ENCODE peak calls at places on chromosomes 1 and 21, in nine cellular contexts. E is NCI-H510A treated with DMSO at 0.1 percent for 48 hours; Q is NCI-H2029; G is myocyte; W is right cardiac atrium; L is cardiac fibroblast; Z is activated naive CD8-positive, alpha-beta T cell treated with anti-CD3 and anti-CD28 coated beads for 36 hours; U is stomach; J is stimulated activated CD4-positive, alpha-beta T cell treated with anti-CD3 and anti-CD28 coated beads, Interleukin-2, amount 100 ng/mL, for 48 hours. I is an unnamed sample.
A peak's percentile ranks its signal among the peaks of the same experiment; 100 is the strongest.

GRCh38 chr1:157992031-157992568 is 1.3 kb upstream of the KIRREL1 start:
- DNase-seq in E (peak; percentile 51), Q (peak; percentile 39), G (peak; percentile 77), W (peak; percentile 89), L (peak; percentile 77), Z (peak; percentile 39), U (peak; percentile 58), J (peak; percentile 47), I (peak; percentile 20)

GRCh38 chr1:178037510-178038253 is 56.2 kb upstream of the RASAL2 start:
- DNase-seq in E (no peak), Q (no peak), G (peak; percentile 72), W (peak; percentile 97), L (peak; percentile 77), Z (no peak), U (peak; percentile 90), J (no peak), I (no peak)

GRCh38 chr1:184574588-184574987 is 180.1 kb downstream of the EDEM3 start:
- DNase-seq in E (no peak), Q (no peak), G (peak; percentile 58), W (peak; percentile 50), L (no peak), Z (no peak), U (no peak), J (no peak), I (no peak)

GRCh38 chr1:170309389-170310013 is 163.7 kb downstream of the NTMT2 start:
- DNase-seq in E (peak; percentile 3), Q (no peak), G (peak; percentile 54), W (peak; percentile 39), L (peak; percentile 92), Z (no peak), U (no peak), J (no peak), I (no peak)

GRCh38 chr1:11595287-11595686 is 58.9 kb downstream of the FBXO2 start:
- DNase-seq in E (no peak), Q (no peak), G (no peak), W (no peak), L (no peak), Z (no peak), U (no peak), J (no peak), I (no peak)

GRCh38 chr1:113429461-113430153 is 39.3 kb downstream of the MAGI3 start:
- DNase-seq in E (no peak), Q (no peak), G (no peak), W (peak; percentile 52), L (peak; percentile 26), Z (no peak), U (peak; percentile 63), J (no peak), I (no peak)

GRCh38 chr1:165075725-165076370 is 280.7 kb downstream of the LMX1A start:
- DNase-seq in E (no peak), Q (peak; percentile 23), G (peak; percentile 31), W (no peak), L (peak; percentile 39), Z (no peak), U (no peak), J (no peak), I (no peak)

GRCh38 chr1:14443164-14443787 is 155.2 kb upstream of the KAZN start:
- DNase-seq in E (no peak), Q (no peak), G (no peak), W (no peak), L (no peak), Z (no peak), U (no peak), J (no peak), I (no peak)

GRCh38 chr1:47534417-47534816 is 96.6 kb downstream of the FOXD2 start:
- DNase-seq in E (no peak), Q (no peak), G (no peak), W (no peak), L (peak; percentile 21), Z (no peak), U (no peak), J (no peak), I (no peak)

GRCh38 chr1:201659576-201659975 is 120.6 kb downstream of the NAV1 start:
- DNase-seq in E (no peak), Q (no peak), G (no peak), W (no peak), L (no peak), Z (no peak), U (no peak), J (no peak), I (no peak)

GRCh38 chr1:26290416-26291261 is 10.8 kb downstream of the SH3BGRL3 start:
- DNase-seq in E (no peak), Q (no peak), G (peak; percentile 2), W (peak; percentile 73), L (no peak), Z (no peak), U (no peak), J (no peak), I (peak; percentile 34)

GRCh38 chr1:36008546-36009197 is 75.2 kb upstream of the TEKT2 start:
- DNase-seq in E (no peak), Q (no peak), G (peak; percentile 4), W (no peak), L (peak; percentile 92), Z (no peak), U (no peak), J (no peak), I (no peak)

GRCh38 chr1:2611621-2612437 is 21.0 kb downstream of the MMEL1 start:
- DNase-seq in E (no peak), Q (no peak), G (peak; percentile 65), W (peak; percentile 33), L (no peak), Z (no peak), U (no peak), J (no peak), I (no peak)

GRCh38 chr1:53468374-53468773 is 9.2 kb downstream of the DMRTB1 start:
- DNase-seq in E (no peak), Q (no peak), G (no peak), W (no peak), L (no peak), Z (no peak), U (peak; percentile 3), J (no peak), I (no peak)

GRCh38 chr1:10494754-10495474 is 20.2 kb downstream of the PEX14 start:
- DNase-seq in E (peak; percentile 99), Q (peak; percentile 58), G (peak; percentile 72), W (peak; percentile 81), L (peak; percentile 65), Z (peak; percentile 75), U (peak; percentile 84), J (peak; percentile 85), I (peak; percentile 70)

GRCh38 chr1:174114788-174115448 is 44.4 kb upstream of the RABGAP1L start:
- DNase-seq in E (peak; percentile 43), Q (peak; percentile 13), G (peak; percentile 76), W (no peak), L (peak; percentile 79), Z (peak; percentile 4), U (no peak), J (peak; percentile 31), I (peak; percentile 19)

GRCh38 chr1:64117492-64117891 is 85.9 kb upstream of the UBE2U start:
- DNase-seq in E (no peak), Q (no peak), G (no peak), W (no peak), L (no peak), Z (no peak), U (no peak), J (no peak), I (no peak)

GRCh38 chr21:46001821-46002681 is 20.5 kb downstream of the COL6A1 start:
- DNase-seq in E (no peak), Q (no peak), G (no peak), W (peak; percentile 61), L (no peak), Z (no peak), U (peak; percentile 23), J (no peak), I (no peak)

GRCh38 chr1:203378529-203379271 is 27.8 kb upstream of the FMOD start:
- DNase-seq in E (no peak), Q (no peak), G (peak; percentile 30), W (no peak), L (peak; percentile 50), Z (no peak), U (no peak), J (no peak), I (no peak)

GRCh38 chr1:193771596-193771995 is 585.2 kb upstream of the B3GALT2 start:
- DNase-seq in E (no peak), Q (no peak), G (no peak), W (no peak), L (no peak), Z (no peak), U (no peak), J (no peak), I (no peak)

GRCh38 chr1:23478896-23479790 is 4.8 kb downstream of the ASAP3 start:
- DNase-seq in E (peak; percentile 18), Q (peak; percentile 72), G (peak; percentile 91), W (peak; percentile 92), L (peak; percentile 73), Z (no peak), U (peak; percentile 86), J (no peak), I (no peak)

GRCh38 chr1:26434161-26434752 is 2.1 kb downstream of the DHDDS start:
- DNase-seq in E (no peak), Q (no peak), G (no peak), W (no peak), L (no peak), Z (no peak), U (no peak), J (no peak), I (no peak)

GRCh38 chr1:31423418-31423947 is 10.5 kb downstream of the SERINC2 start:
- DNase-seq in E (peak; percentile 8), Q (no peak), G (no peak), W (no peak), L (no peak), Z (no peak), U (no peak), J (no peak), I (peak; percentile 78)

GRCh38 chr1:109181807-109182163 is 31.9 kb upstream of the SARS1 start:
- DNase-seq in E (no peak), Q (no peak), G (no peak), W (no peak), L (no peak), Z (no peak), U (no peak), J (no peak), I (no peak)

GRCh38 chr1:234913771-234914170 is 214.9 kb downstream of the TOMM20 start:
- DNase-seq in E (no peak), Q (no peak), G (no peak), W (no peak), L (no peak), Z (no peak), U (peak; percentile 23), J (no peak), I (no peak)

GRCh38 chr1:206985162-206985749 is 15.0 kb upstream of the FCAMR start:
- DNase-seq in E (no peak), Q (no peak), G (no peak), W (no peak), L (no peak), Z (no peak), U (no peak), J (no peak), I (no peak)

GRCh38 chr1:29532285-29532684 is 296.0 kb downstream of the PTPRU start:
- DNase-seq in E (no peak), Q (no peak), G (no peak), W (no peak), L (no peak), Z (no peak), U (peak; percentile 13), J (no peak), I (no peak)

GRCh38 chr1:66119148-66119547 is 326.5 kb downstream of the PDE4B start:
- DNase-seq in E (peak; percentile 23), Q (no peak), G (no peak), W (no peak), L (no peak), Z (no peak), U (no peak), J (no peak), I (no peak)

GRCh38 chr21:14120091-14120734 is 90.5 kb downstream of the LIPI start:
- DNase-seq in E (peak; percentile 30), Q (no peak), G (peak; percentile 9), W (peak; percentile 54), L (peak; percentile 37), Z (peak; percentile 28), U (peak; percentile 53), J (peak; percentile 46), I (no peak)

GRCh38 chr1:79323240-79324025 is 316.9 kb upstream of the ADGRL4 start:
- DNase-seq in E (no peak), Q (no peak), G (peak; percentile 47), W (no peak), L (peak; percentile 100), Z (no peak), U (no peak), J (no peak), I (no peak)

GRCh38 chr1:67058761-67059160 is 4.8 kb upstream of the SLC35D1 start:
- DNase-seq in E (no peak), Q (no peak), G (no peak), W (no peak), L (peak; percentile 41), Z (no peak), U (no peak), J (no peak), I (no peak)